ENCODE peak calls at places on chromosome 16, in four cellular contexts. X is pancreas, V is body of pancreas, P is PC-9. B is an unnamed sample.

GRCh38 chr16:81532491-81533174 is 88.0 kb downstream of the CMIP start:
- DNase-seq in X (peak), V (peak), P (no peak), B (peak)

GRCh38 chr16:50697881-50698767 is 4.7 kb downstream of the NOD2 start:
- DNase-seq in X (no peak), V (no peak), P (no peak), B (peak)

GRCh38 chr16:6558661-6559060 is 774.0 kb upstream of the RBFOX1 start:
- DNase-seq in X (no peak), V (no peak), P (no peak), B (no peak)

GRCh38 chr16:27237229-27238015 is 31.1 kb downstream of the NSMCE1 start:
- DNase-seq in X (no peak), V (no peak), P (no peak), B (no peak)

GRCh38 chr16:50695017-50696000 is 1.9 kb downstream of the NOD2 start:
- DNase-seq in X (no peak), V (no peak), P (no peak), B (peak)

GRCh38 chr16:29857133-29857760 is 5.8 kb downstream of the CDIPT start:
- DNase-seq in X (no peak), V (no peak), P (no peak), B (no peak)

GRCh38 chr16:54284931-54285413 is 1.6 kb downstream of the IRX3 start:
- DNase-seq in X (no peak), V (no peak), P (no peak), B (no peak)

GRCh38 chr16:66380421-66380820 is 13.9 kb downstream of the CDH5 start:
- DNase-seq in X (no peak), V (no peak), P (no peak), B (no peak)

GRCh38 chr16:30761427-30761927 is 385 bp downstream of the CFAP119 start:
- DNase-seq in X (no peak), V (no peak), P (peak), B (no peak)

GRCh38 chr16:77043076-77043475 is 147.9 kb upstream of the MON1B start:
- DNase-seq in X (no peak), V (no peak), P (no peak), B (no peak)

GRCh38 chr16:23452221-23452571 is 793 bp downstream of the COG7 start:
- DNase-seq in X (no peak), V (no peak), P (no peak), B (no peak)

GRCh38 chr16:63289834-63290460 is 1253.7 kb upstream of the CDH8 start:
- DNase-seq in X (peak), V (peak), P (peak), B (no peak)

GRCh38 chr16:15725641-15726240 is 75.7 kb downstream of the NDE1 start:
- DNase-seq in X (no peak), V (no peak), P (no peak), B (no peak)

GRCh38 chr16:68893710-68894705 is 50.7 kb downstream of the TANGO6 start:
- DNase-seq in X (peak), V (peak), P (no peak), B (peak)

GRCh38 chr16:17177242-17177967 is 293.4 kb downstream of the XYLT1 start:
- DNase-seq in X (no peak), V (no peak), P (no peak), B (no peak)

GRCh38 chr16:85293899-85294642 is 181.8 kb upstream of the CIBAR2 start:
- DNase-seq in X (no peak), V (no peak), P (no peak), B (no peak)

GRCh38 chr16:1781758-1782407 is 488 bp downstream of the SPSB3 start:
- DNase-seq in X (peak), V (no peak), P (peak), B (peak)

GRCh38 chr16:1296688-1297412 is 12.6 kb upstream of the UBE2I start:
- DNase-seq in X (peak), V (peak), P (peak), B (peak)

GRCh38 chr16:50781043-50781442 is 39.2 kb downstream of the CYLD start:
- DNase-seq in X (no peak), V (no peak), P (no peak), B (no peak)

GRCh38 chr16:25014500-25015147 is 545 bp downstream of the ARHGAP17 start:
- DNase-seq in X (peak), V (peak), P (peak), B (peak)

GRCh38 chr16:57109500-57110105 is 17.2 kb downstream of the CPNE2 start:
- DNase-seq in X (no peak), V (no peak), P (no peak), B (no peak)

GRCh38 chr16:31064882-31065461 is 9.1 kb downstream of the ZNF668 start:
- DNase-seq in X (no peak), V (no peak), P (peak), B (no peak)

GRCh38 chr16:55294947-55295346 is 29.1 kb upstream of the IRX6 start:
- DNase-seq in X (no peak), V (no peak), P (no peak), B (no peak)

GRCh38 chr16:87539113-87539512 is 46.3 kb upstream of the ZCCHC14 start:
- DNase-seq in X (no peak), V (no peak), P (no peak), B (no peak)

GRCh38 chr16:87540072-87540976 is 47.5 kb upstream of the ZCCHC14 start:
- DNase-seq in X (no peak), V (no peak), P (no peak), B (no peak)

GRCh38 chr16:87538160-87538559 is 45.3 kb upstream of the ZCCHC14 start:
- DNase-seq in X (no peak), V (no peak), P (no peak), B (no peak)

GRCh38 chr16:87536795-87537142 is 43.9 kb upstream of the ZCCHC14 start:
- DNase-seq in X (no peak), V (no peak), P (no peak), B (no peak)

GRCh38 chr16:87538594-87538993 is 45.8 kb upstream of the ZCCHC14 start:
- DNase-seq in X (no peak), V (no peak), P (no peak), B (no peak)
- H3K27ac ChIP-seq in X (no peak), V (no peak), P (no peak), B (no peak)

GRCh38 chr16:14485131-14485551 is 144.9 kb downstream of the PARN start:
- DNase-seq in X (no peak), V (no peak), P (no peak), B (no peak)
- TF ChIP-seq CTCF in X (no peak), V (no peak), P (no peak), B (no peak)

DNA sequence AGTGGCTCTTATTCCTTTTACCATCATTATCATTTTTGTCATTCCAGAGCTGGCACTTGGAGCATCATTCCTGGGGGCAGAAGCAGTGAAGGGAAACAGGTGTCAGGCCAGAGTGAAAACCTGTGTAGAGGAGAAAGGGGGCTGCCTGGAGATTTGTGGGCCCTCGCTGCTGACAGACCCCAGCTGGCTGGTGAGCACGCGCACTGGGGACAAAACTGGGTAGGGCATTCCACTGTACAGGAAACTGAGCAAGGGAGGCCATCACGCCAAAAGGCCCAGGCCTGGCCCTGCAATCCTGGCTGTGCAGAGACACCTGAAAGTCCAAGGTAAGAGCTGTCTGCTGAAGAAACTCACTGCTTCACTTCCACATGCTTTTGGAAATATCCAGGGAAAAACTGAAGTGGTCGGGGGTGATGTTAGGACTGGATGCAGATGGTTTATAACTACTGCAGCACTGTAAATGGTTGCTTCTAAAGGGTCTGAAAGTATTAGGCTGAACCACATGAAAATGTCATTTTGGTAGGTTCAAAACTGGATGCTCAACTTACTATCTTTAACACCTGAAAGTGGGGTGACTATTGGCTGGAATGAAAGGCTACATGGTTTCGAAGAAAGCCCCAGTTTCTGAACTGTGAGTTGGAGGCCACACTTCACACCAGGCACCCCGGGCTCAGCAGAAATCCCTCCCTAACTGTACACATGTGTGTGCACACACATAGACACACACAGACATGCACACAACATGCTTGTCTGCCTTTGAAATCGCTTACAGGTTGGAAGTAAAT is 225.0 kb downstream of the C16orf78 start:
- DNase-seq in X (no peak), V (no peak), P (no peak), B (peak)
- H3K27ac ChIP-seq in X (no peak), V (no peak), P (no peak), B (no peak)

DNA sequence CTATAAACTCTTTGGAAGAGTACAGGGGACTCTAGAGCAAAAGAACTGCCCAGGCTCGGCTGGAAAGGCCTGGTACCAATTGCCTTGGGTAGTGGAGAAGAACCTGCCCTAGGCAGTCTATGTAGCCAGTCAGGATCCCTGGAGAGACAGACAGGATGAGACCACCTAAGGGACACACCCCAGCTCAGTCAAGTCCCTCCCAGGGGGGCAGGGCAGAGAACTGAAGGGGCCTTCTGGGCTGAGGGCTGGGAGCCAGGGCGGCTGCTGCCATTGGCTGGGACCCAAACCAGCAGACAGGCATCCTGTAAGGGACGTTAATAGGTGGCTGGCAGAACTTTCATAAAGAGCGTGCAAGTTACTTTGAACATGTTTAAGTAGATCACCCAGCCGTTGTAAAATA is 12.8 kb upstream of the SLC38A8 start:
- DNase-seq in X (peak), V (peak), P (no peak), B (peak)
- TF ChIP-seq CTCF in X (no peak), V (no peak), P (no peak), B (no peak)

DNA sequence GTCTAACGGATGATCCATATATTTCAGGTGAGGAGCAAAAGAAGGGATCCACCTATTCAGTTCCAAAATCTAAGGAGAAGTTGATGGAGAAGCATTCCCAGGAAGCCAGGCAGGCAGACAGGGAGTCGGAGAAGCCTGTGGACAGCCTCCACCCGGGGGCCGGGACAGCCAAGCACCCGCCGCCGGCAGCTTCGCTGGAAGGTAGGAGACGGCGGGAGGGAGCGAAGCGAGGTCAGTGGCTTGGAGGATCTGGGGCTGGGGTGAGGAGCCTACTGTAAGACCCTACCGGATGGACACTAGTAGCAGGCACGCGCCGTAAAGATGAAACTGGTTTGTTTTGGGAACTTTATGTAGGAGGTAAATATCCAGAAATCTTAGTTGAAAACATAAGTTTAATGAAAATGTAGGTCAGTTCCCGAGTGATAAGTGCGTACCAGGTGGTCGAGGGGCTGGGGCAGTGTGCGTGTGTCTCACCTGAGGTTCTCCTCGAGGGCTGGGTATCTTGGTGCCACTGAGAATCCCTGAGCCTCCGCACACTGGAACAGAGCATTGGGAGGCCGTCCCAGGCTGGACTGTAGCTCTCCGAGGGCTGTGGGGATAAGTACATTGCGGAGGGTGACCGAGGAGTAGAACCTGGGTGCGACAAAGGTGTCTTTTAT is 714 bp downstream of the SPATA33 start:
- DNase-seq in X (no peak), V (no peak), P (no peak), B (peak)
- H3K27ac ChIP-seq in X (peak), V (no peak), P (no peak), B (peak)

B was measured in right lobe of liver.